ENCODE peak calls at places on chromosome 13, in ten cellular contexts. K, S, F, O, X, M, Q, V, J and I are unnamed samples.
A peak's percentile ranks its signal among the peaks of the same experiment; 100 is the strongest.

GRCh38 chr13:72141845-72142470 is 275.0 kb upstream of the DACH1 start:
- DNase-seq in X (no peak), F (no peak), J (no peak), K (no peak), Q (no peak), O (no peak), V (no peak), S (no peak), M (peak; percentile 38), I (peak; percentile 8)

GRCh38 chr13:113935081-113935511 is 38.8 kb downstream of the C13orf46 start:
- DNase-seq in K (peak; percentile 37), M (no peak), O (peak; percentile 43), V (no peak), S (no peak), Q (no peak), F (peak; percentile 56), X (no peak), J (no peak), I (no peak)

GRCh38 chr13:32427852-32428580 is at the start of gene N4BP2L1:
- DNase-seq in F (peak; percentile 93), X (peak; percentile 88), O (peak; percentile 25), S (peak; percentile 71), K (peak; percentile 83), M (peak; percentile 91), J (peak; percentile 41), Q (peak; percentile 64), V (peak; percentile 83), I (peak; percentile 72)

GRCh38 chr13:20721454-20722357 is 18.2 kb downstream of the IL17D start:
- DNase-seq in S (peak; percentile 56), X (no peak), K (peak; percentile 82), V (no peak), J (no peak), O (peak; percentile 77), F (peak; percentile 73), M (peak; percentile 62), Q (peak; percentile 55), I (peak; percentile 64)

GRCh38 chr13:76812971-76813691 is 73.1 kb downstream of the KCTD12 start:
- DNase-seq in M (no peak), V (peak; percentile 30), F (no peak), J (no peak), Q (peak; percentile 68), S (no peak), O (no peak), X (no peak), K (peak; percentile 68), I (peak; percentile 77)

GRCh38 chr13:62040806-62041205 is 625.2 kb upstream of the PCDH20 start:
- DNase-seq in M (no peak), S (no peak), F (no peak), X (no peak), V (no peak), O (no peak), K (no peak), J (no peak), Q (no peak), I (no peak)

GRCh38 chr13:23081901-23082300 is 98.9 kb upstream of the SGCG start:
- DNase-seq in F (no peak), K (no peak), O (no peak), J (no peak), V (no peak), M (no peak), Q (no peak), S (no peak), X (no peak), I (no peak)

GRCh38 chr13:103883152-103883551 is 816.9 kb upstream of the SLC10A2 start:
- DNase-seq in S (peak; percentile 68), X (peak; percentile 45), V (peak; percentile 87), Q (peak; percentile 80), F (peak; percentile 84), K (peak; percentile 93), M (peak; percentile 85), J (peak; percentile 98), O (peak; percentile 83), I (peak; percentile 70)

GRCh38 chr13:35475960-35476943 is at the start of gene MAB21L1:
- DNase-seq in M (no peak), Q (no peak), S (peak; percentile 38), X (peak; percentile 28), K (peak; percentile 84), F (no peak), V (peak; percentile 49), O (peak; percentile 81), J (no peak), I (peak; percentile 31)

GRCh38 chr13:26011996-26012688 is 39.7 kb downstream of the SHISA2 start:
- DNase-seq in F (peak; percentile 74), M (no peak), J (no peak), K (no peak), X (peak; percentile 31), Q (no peak), S (no peak), V (no peak), O (no peak), I (peak; percentile 19)

GRCh38 chr13:28000567-28000966 is 12.1 kb upstream of the URAD start:
- DNase-seq in Q (no peak), V (no peak), K (no peak), F (peak; percentile 36), J (no peak), O (peak; percentile 23), X (no peak), M (no peak), S (no peak), I (no peak)

GRCh38 chr13:34751044-34751443 is 191.0 kb upstream of the NBEA start:
- DNase-seq in M (no peak), J (no peak), S (no peak), V (no peak), O (no peak), K (no peak), X (no peak), Q (no peak), F (no peak), I (no peak)

GRCh38 chr13:82294226-82294625 is 1588.0 kb downstream of the SLITRK1 start:
- DNase-seq in M (no peak), X (no peak), F (no peak), O (no peak), K (no peak), S (no peak), V (no peak), J (no peak), Q (no peak), I (no peak)

GRCh38 chr13:39840201-39840600 is 184.7 kb downstream of the COG6 start:
- DNase-seq in Q (no peak), V (no peak), X (no peak), J (no peak), O (no peak), M (no peak), K (no peak), S (no peak), F (no peak), I (no peak)

GRCh38 chr13:84844473-84844872 is 954.7 kb downstream of the SLITRK6 start:
- DNase-seq in O (peak; percentile 27), X (no peak), J (no peak), M (no peak), Q (no peak), V (no peak), F (no peak), S (no peak), K (no peak), I (no peak)
- TF ChIP-seq CTCF in O (peak; percentile 78), X (no peak), J (peak; percentile 68), M (no peak), Q (peak; percentile 39), V (no peak), F (no peak), S (no peak), K (no peak), I (no peak)

GRCh38 chr13:106695139-106695538 is 127.2 kb upstream of the ARGLU1 start:
- DNase-seq in O (no peak), K (no peak), M (no peak), J (no peak), V (no peak), S (no peak), F (no peak), X (no peak), Q (no peak), I (no peak)

GRCh38 chr13:106700007-106700950 is 132.3 kb upstream of the ARGLU1 start:
- DNase-seq in M (no peak), K (no peak), X (no peak), V (no peak), O (no peak), F (no peak), J (no peak), S (no peak), Q (no peak), I (no peak)

GRCh38 chr13:106696140-106696539 is 128.2 kb upstream of the ARGLU1 start:
- DNase-seq in O (no peak), K (no peak), M (no peak), S (no peak), F (no peak), V (no peak), Q (no peak), J (no peak), X (no peak), I (no peak)

GRCh38 chr13:106691861-106692260 is 123.9 kb upstream of the ARGLU1 start:
- DNase-seq in Q (no peak), S (no peak), K (no peak), V (no peak), X (no peak), J (peak; percentile 59), M (no peak), O (no peak), F (no peak), I (no peak)

GRCh38 chr13:106696719-106697118 is 128.8 kb upstream of the ARGLU1 start:
- DNase-seq in J (no peak), M (no peak), V (no peak), Q (no peak), X (no peak), S (no peak), K (no peak), O (no peak), F (no peak), I (no peak)
- H3K4me1 ChIP-seq in J (peaks cover 6% of the 10 kb centered on the region), M (no peaks in the 10 kb centered on the region), V (no peaks in the 10 kb centered on the region), Q (peaks cover 10% of the 10 kb centered on the region), X (no peaks in the 10 kb centered on the region), S (no peaks in the 10 kb centered on the region), K (no peaks in the 10 kb centered on the region), O (peaks cover 22% of the 10 kb centered on the region), F (no peaks in the 10 kb centered on the region), I (peaks cover 20% of the 10 kb centered on the region)

DNA sequence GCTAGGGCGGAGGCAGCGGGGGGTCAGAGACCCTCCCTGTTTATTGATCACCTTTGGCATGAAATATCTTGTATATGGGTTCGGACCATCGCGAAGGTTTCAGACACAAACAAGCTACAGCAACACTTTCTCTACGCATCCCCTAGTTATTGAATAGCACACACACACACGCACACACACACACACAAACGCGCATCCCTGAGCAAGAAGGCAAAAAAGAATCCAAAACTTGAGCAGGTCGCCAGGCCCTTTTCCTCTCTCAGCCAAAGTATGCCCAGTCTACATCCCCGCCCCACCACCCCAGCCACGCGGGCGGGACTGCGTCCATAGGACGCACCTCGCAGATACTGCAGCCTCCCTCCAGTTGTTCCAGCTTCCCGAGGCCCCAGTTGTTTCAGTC is 16.0 kb downstream of the POU4F1 start:
- DNase-seq in F (no peak), K (no peak), S (no peak), O (peak; percentile 24), X (no peak), J (no peak), Q (no peak), V (no peak), M (no peak), I (no peak)
- H3K4me3 ChIP-seq in F (no peak overlapping the region), K (no peak overlapping the region), S (no peak overlapping the region), O (no peak overlapping the region), X (no peak overlapping the region), J (no peak overlapping the region), Q (no peak overlapping the region), V (no peak overlapping the region), M (no peak overlapping the region), I (no peak overlapping the region)

DNA sequence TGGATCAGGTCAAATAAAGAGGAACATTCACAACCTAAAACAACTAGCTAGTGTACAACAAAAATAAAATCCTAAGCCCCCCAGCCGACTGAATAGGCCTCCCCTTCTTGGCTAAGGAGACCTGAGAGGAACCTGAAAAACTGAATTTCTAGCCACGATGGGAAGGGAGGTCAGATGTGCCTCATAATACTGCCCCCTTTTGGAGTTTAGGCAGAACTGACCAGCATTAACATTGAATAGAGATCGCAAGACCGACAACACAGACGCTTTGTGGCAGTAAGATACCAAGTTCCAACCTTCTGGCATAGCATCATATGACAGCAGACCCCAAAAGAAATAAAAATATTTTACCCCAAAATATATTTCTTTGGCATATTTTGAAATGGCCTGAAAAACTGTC is 15.9 kb downstream of the CBY2 start:
- DNase-seq in M (peak; percentile 5), K (no peak), O (peak; percentile 70), J (no peak), Q (no peak), X (no peak), F (no peak), S (no peak), V (no peak), I (no peak)
- TF ChIP-seq CTCF in M (peak; percentile 33), K (no peak), O (peak; percentile 87), J (peak; percentile 57), Q (peak; percentile 21), X (no peak), F (peak; percentile 52), S (no peak), V (no peak), I (no peak)